ENCODE peak calls at places on chromosomes 6 and 20, in four cellular contexts. One of them, this sample, is unnamed.

GRCh38 chr6:65259080-65259479 is 447.9 kb downstream of the EYS start:
- DNase-seq in anterior cingulate cortex: no peak
- DNase-seq in activated CD4-positive, CD25-positive, alpha-beta regulatory T cell: no peak
- DNase-seq in small intestine: no peak
- DNase-seq in this sample: no peak

GRCh38 chr6:162854734-162855191 is 127.0 kb downstream of the PACRG start:
- DNase-seq in small intestine: no peak
- DNase-seq in anterior cingulate cortex: no peak
- DNase-seq in activated CD4-positive, CD25-positive, alpha-beta regulatory T cell: no peak
- DNase-seq in this sample: no peak

GRCh38 chr6:138018297-138018696 is 88.9 kb downstream of the PERP start:
- DNase-seq in activated CD4-positive, CD25-positive, alpha-beta regulatory T cell: no peak
- DNase-seq in small intestine: no peak
- DNase-seq in anterior cingulate cortex: no peak
- DNase-seq in this sample: no peak

GRCh38 chr6:69290116-69290515 is 506.7 kb downstream of the LMBRD1 start:
- DNase-seq in anterior cingulate cortex: no peak
- DNase-seq in small intestine: no peak
- DNase-seq in activated CD4-positive, CD25-positive, alpha-beta regulatory T cell: no peak
- DNase-seq in this sample: no peak

GRCh38 chr6:134495893-134496253 is 178.0 kb upstream of the SGK1 start:
- DNase-seq in small intestine: no peak
- DNase-seq in activated CD4-positive, CD25-positive, alpha-beta regulatory T cell: no peak
- DNase-seq in anterior cingulate cortex: no peak
- DNase-seq in this sample: no peak

GRCh38 chr6:158853072-158853871 is 34.1 kb upstream of the EZR start:
- DNase-seq in anterior cingulate cortex: no peak
- DNase-seq in small intestine: peak
- DNase-seq in activated CD4-positive, CD25-positive, alpha-beta regulatory T cell: peak
- DNase-seq in this sample: peak

GRCh38 chr20:32509639-32510066 is 75.5 kb downstream of the NOL4L start:
- DNase-seq in anterior cingulate cortex: no peak
- DNase-seq in small intestine: no peak
- DNase-seq in activated CD4-positive, CD25-positive, alpha-beta regulatory T cell: peak
- DNase-seq in this sample: peak

GRCh38 chr6:141809901-141810300 is 322.8 kb upstream of the GJE1 start:
- DNase-seq in small intestine: no peak
- DNase-seq in activated CD4-positive, CD25-positive, alpha-beta regulatory T cell: no peak
- DNase-seq in anterior cingulate cortex: no peak
- DNase-seq in this sample: no peak

GRCh38 chr6:52598123-52598823 is 21.4 kb upstream of the TRAM2 start:
- DNase-seq in activated CD4-positive, CD25-positive, alpha-beta regulatory T cell: no peak
- DNase-seq in anterior cingulate cortex: peak
- DNase-seq in small intestine: peak
- DNase-seq in this sample: no peak

GRCh38 chr20:10242166-10242565 is 23.5 kb downstream of the SNAP25 start:
- DNase-seq in activated CD4-positive, CD25-positive, alpha-beta regulatory T cell: no peak
- DNase-seq in small intestine: no peak
- DNase-seq in anterior cingulate cortex: no peak
- DNase-seq in this sample: no peak

GRCh38 chr20:23585808-23586734 is 17.8 kb upstream of the CST9L start:
- DNase-seq in activated CD4-positive, CD25-positive, alpha-beta regulatory T cell: no peak
- DNase-seq in anterior cingulate cortex: no peak
- DNase-seq in small intestine: no peak
- DNase-seq in this sample: no peak

GRCh38 chr20:49846206-49846807 is 33.7 kb downstream of the SLC9A8 start:
- DNase-seq in small intestine: peak
- DNase-seq in activated CD4-positive, CD25-positive, alpha-beta regulatory T cell: peak
- DNase-seq in anterior cingulate cortex: no peak
- DNase-seq in this sample: peak

GRCh38 chr6:100622907-100623692 is 158.4 kb upstream of the SIM1 start:
- DNase-seq in small intestine: no peak
- DNase-seq in activated CD4-positive, CD25-positive, alpha-beta regulatory T cell: no peak
- DNase-seq in anterior cingulate cortex: no peak
- DNase-seq in this sample: no peak

GRCh38 chr6:105292689-105293339 is 110.1 kb downstream of the PREP start:
- DNase-seq in activated CD4-positive, CD25-positive, alpha-beta regulatory T cell: no peak
- DNase-seq in anterior cingulate cortex: no peak
- DNase-seq in small intestine: no peak
- DNase-seq in this sample: no peak

GRCh38 chr6:33160728-33161323 is 31.4 kb downstream of the COL11A2 start:
- DNase-seq in small intestine: peak
- DNase-seq in activated CD4-positive, CD25-positive, alpha-beta regulatory T cell: no peak
- DNase-seq in anterior cingulate cortex: no peak
- DNase-seq in this sample: peak

GRCh38 chr6:110756817-110757216 is 58.5 kb downstream of the CDK19 start:
- DNase-seq in small intestine: no peak
- DNase-seq in activated CD4-positive, CD25-positive, alpha-beta regulatory T cell: no peak
- DNase-seq in anterior cingulate cortex: no peak
- DNase-seq in this sample: no peak

GRCh38 chr6:3784423-3784822 is 32.9 kb upstream of the PXDC1 start:
- DNase-seq in anterior cingulate cortex: no peak
- DNase-seq in small intestine: no peak
- DNase-seq in activated CD4-positive, CD25-positive, alpha-beta regulatory T cell: no peak
- DNase-seq in this sample: no peak

GRCh38 chr20:37383229-37383989 is 37.5 kb downstream of the SRC start:
- DNase-seq in activated CD4-positive, CD25-positive, alpha-beta regulatory T cell: no peak
- DNase-seq in anterior cingulate cortex: no peak
- DNase-seq in small intestine: peak
- DNase-seq in this sample: no peak

GRCh38 chr20:20466341-20466879 is 98.5 kb downstream of the INSM1 start:
- DNase-seq in activated CD4-positive, CD25-positive, alpha-beta regulatory T cell: no peak
- DNase-seq in anterior cingulate cortex: no peak
- DNase-seq in small intestine: no peak
- DNase-seq in this sample: peak

GRCh38 chr6:168874637-168875036 is 379.0 kb downstream of the THBS2 start:
- DNase-seq in activated CD4-positive, CD25-positive, alpha-beta regulatory T cell: no peak
- DNase-seq in small intestine: no peak
- DNase-seq in anterior cingulate cortex: no peak
- DNase-seq in this sample: no peak

GRCh38 chr6:36386495-36387439 is 702 bp downstream of the ETV7 start:
- DNase-seq in activated CD4-positive, CD25-positive, alpha-beta regulatory T cell: no peak
- DNase-seq in small intestine: peak
- DNase-seq in anterior cingulate cortex: peak
- DNase-seq in this sample: no peak

GRCh38 chr6:117951783-117952182 is 44.7 kb downstream of the SLC35F1 start:
- DNase-seq in small intestine: no peak
- DNase-seq in activated CD4-positive, CD25-positive, alpha-beta regulatory T cell: no peak
- DNase-seq in anterior cingulate cortex: no peak
- DNase-seq in this sample: no peak

GRCh38 chr6:39865011-39865888 is 69.0 kb downstream of the MOCS1 start:
- DNase-seq in small intestine: peak
- DNase-seq in anterior cingulate cortex: peak
- DNase-seq in activated CD4-positive, CD25-positive, alpha-beta regulatory T cell: peak
- DNase-seq in this sample: peak

GRCh38 chr20:64114356-64114971 is 7.1 kb upstream of the NPBWR2 start:
- DNase-seq in activated CD4-positive, CD25-positive, alpha-beta regulatory T cell: no peak
- DNase-seq in anterior cingulate cortex: no peak
- DNase-seq in small intestine: no peak
- DNase-seq in this sample: no peak